ENCODE peak calls at places on chromosome 19, in five cellular contexts. X is psoas muscle, S is substantia nigra, O is pancreas, H is NCI-H1417. R is an unnamed sample.

GRCh38 chr19:9431475-9431874 is 3.9 kb downstream of the ZNF266 start:
- DNase-seq in X (no peak), S (no peak), O (no peak), H (peak), R (no peak)

GRCh38 chr19:42132030-42132628 is at the start of gene POU2F2:
- DNase-seq in X (peak), S (no peak), O (peak), H (no peak), R (peak)

GRCh38 chr19:50357178-50358100 is 8.0 kb downstream of the NAPSA start:
- DNase-seq in X (peak), S (peak), O (peak), H (peak), R (peak)

GRCh38 chr19:55652311-55653078 is 2.3 kb upstream of the U2AF2 start:
- DNase-seq in X (peak), S (no peak), O (peak), H (no peak), R (no peak)

GRCh38 chr19:48878219-48879024 is 6.2 kb downstream of the PPP1R15A start:
- DNase-seq in X (no peak), S (no peak), O (no peak), H (no peak), R (no peak)

GRCh38 chr19:50333235-50333736 is 4.1 kb upstream of the KCNC3 start:
- DNase-seq in X (peak), S (peak), O (peak), H (peak), R (peak)

GRCh38 chr19:1223018-1223855 is 14.6 kb downstream of the CBARP start:
- DNase-seq in X (peak), S (no peak), O (no peak), H (no peak), R (no peak)

GRCh38 chr19:1947651-1948209 is 6.8 kb downstream of the CSNK1G2 start:
- DNase-seq in X (no peak), S (no peak), O (no peak), H (no peak), R (no peak)

GRCh38 chr19:10861118-10861651 is 10.2 kb upstream of the CARM1 start:
- DNase-seq in X (no peak), S (no peak), O (no peak), H (no peak), R (no peak)

GRCh38 chr19:4154571-4155312 is 1.3 kb downstream of the CREB3L3 start:
- DNase-seq in X (no peak), S (no peak), O (no peak), H (no peak), R (no peak)

GRCh38 chr19:47458672-47459071 is 13.0 kb downstream of the SLC8A2 start:
- DNase-seq in X (no peak), S (no peak), O (no peak), H (no peak), R (no peak)

GRCh38 chr19:9054768-9055167 is 32.1 kb upstream of the OR1M1 start:
- DNase-seq in X (no peak), S (no peak), O (no peak), H (no peak), R (no peak)

GRCh38 chr19:18098891-18099622 is 1.5 kb downstream of the MAST3 start:
- DNase-seq in X (no peak), S (no peak), O (no peak), H (peak), R (peak)

GRCh38 chr19:7636691-7637373 is at the start of gene STXBP2:
- DNase-seq in X (peak), S (no peak), O (peak), H (peak), R (peak)

GRCh38 chr19:50676625-50677197 is 27.5 kb downstream of the C19orf81 start:
- DNase-seq in X (no peak), S (no peak), O (no peak), H (no peak), R (no peak)

GRCh38 chr19:58228584-58229254 is at the start of gene ZNF544:
- DNase-seq in X (peak), S (peak), O (peak), H (peak), R (peak)

GRCh38 chr19:6227941-6228325 is 51.8 kb downstream of the MLLT1 start:
- DNase-seq in X (peak), S (no peak), O (no peak), H (no peak), R (no peak)

GRCh38 chr19:4870025-4870700 is 2.7 kb upstream of the PLIN3 start:
- DNase-seq in X (peak), S (no peak), O (peak), H (no peak), R (no peak)

GRCh38 chr19:34994286-34994642 is 5.9 kb upstream of the GRAMD1A start:
- DNase-seq in X (no peak), S (no peak), O (no peak), H (no peak), R (no peak)

GRCh38 chr19:49938662-49939061 is 9.4 kb upstream of the NUP62 start:
- DNase-seq in X (no peak), S (no peak), O (no peak), H (no peak), R (no peak)

GRCh38 chr19:43524922-43525835 is 1.8 kb downstream of the ETHE1 start:
- DNase-seq in X (no peak), S (no peak), O (peak), H (no peak), R (no peak)

GRCh38 chr19:31555634-31556215 is 206.5 kb upstream of the TSHZ3 start:
- DNase-seq in X (no peak), S (no peak), O (no peak), H (no peak), R (no peak)

GRCh38 chr19:58153386-58153785 is 2.8 kb upstream of the ZNF329 start:
- DNase-seq in X (no peak), S (no peak), O (no peak), H (no peak), R (no peak)

GRCh38 chr19:17311455-17312248 is 2.3 kb downstream of the DDA1 start:
- DNase-seq in X (no peak), S (no peak), O (no peak), H (no peak), R (no peak)

GRCh38 chr19:42092350-42092749 is 16.4 kb downstream of the ZNF574 start:
- DNase-seq in X (no peak), S (no peak), O (no peak), H (peak), R (peak)

R was measured in memory B cell.